ENCODE peak calls at places on chromosome 16, in four cellular contexts. One of them, this sample, is unnamed.

GRCh38 chr16:15587152-15587825 is 55.7 kb downstream of the MARF1 start:
- ATAC-seq in heart right ventricle: no peak
- ATAC-seq in pancreas: no peak
- ATAC-seq in gastrocnemius medialis: no peak
- ATAC-seq in this sample: no peak

GRCh38 chr16:88792078-88792550 is 7.1 kb upstream of the PIEZO1 start:
- ATAC-seq in heart right ventricle: no peak
- ATAC-seq in pancreas: no peak
- ATAC-seq in gastrocnemius medialis: no peak
- ATAC-seq in this sample: no peak

GRCh38 chr16:31695667-31696066 is 168.0 kb downstream of the AHSP start:
- ATAC-seq in heart right ventricle: no peak
- ATAC-seq in pancreas: no peak
- ATAC-seq in gastrocnemius medialis: no peak
- ATAC-seq in this sample: no peak

GRCh38 chr16:4486126-4486893 is 10.1 kb downstream of the HMOX2 start:
- ATAC-seq in heart right ventricle: peak
- ATAC-seq in pancreas: peak
- ATAC-seq in gastrocnemius medialis: peak
- ATAC-seq in this sample: peak

GRCh38 chr16:88282221-88283041 is 100.3 kb upstream of the ZNF469 start:
- ATAC-seq in heart right ventricle: peak
- ATAC-seq in pancreas: peak
- ATAC-seq in gastrocnemius medialis: no peak
- ATAC-seq in this sample: no peak

GRCh38 chr16:24203675-24204074 is 52.5 kb upstream of the CACNG3 start:
- ATAC-seq in heart right ventricle: no peak
- ATAC-seq in pancreas: no peak
- ATAC-seq in gastrocnemius medialis: no peak
- ATAC-seq in this sample: no peak

GRCh38 chr16:4176794-4177438 is 60.7 kb upstream of the ADCY9 start:
- ATAC-seq in heart right ventricle: no peak
- ATAC-seq in pancreas: peak
- ATAC-seq in gastrocnemius medialis: no peak
- ATAC-seq in this sample: no peak

GRCh38 chr16:83011101-83011720 is 384.4 kb downstream of the CDH13 start:
- ATAC-seq in heart right ventricle: no peak
- ATAC-seq in pancreas: no peak
- ATAC-seq in gastrocnemius medialis: no peak
- ATAC-seq in this sample: no peak

GRCh38 chr16:70157477-70158260 is 15.9 kb upstream of the CLEC18C start:
- ATAC-seq in heart right ventricle: no peak
- ATAC-seq in pancreas: peak
- ATAC-seq in gastrocnemius medialis: no peak
- ATAC-seq in this sample: no peak

GRCh38 chr16:55728797-55729196 is 73.0 kb downstream of the SLC6A2 start:
- ATAC-seq in heart right ventricle: no peak
- ATAC-seq in pancreas: no peak
- ATAC-seq in gastrocnemius medialis: no peak
- ATAC-seq in this sample: no peak

GRCh38 chr16:72202014-72202413 is 30.1 kb upstream of the PMFBP1 start:
- ATAC-seq in heart right ventricle: no peak
- ATAC-seq in pancreas: no peak
- ATAC-seq in gastrocnemius medialis: no peak
- ATAC-seq in this sample: no peak

GRCh38 chr16:75402821-75403475 is 30.4 kb downstream of the CFDP1 start:
- ATAC-seq in heart right ventricle: peak
- ATAC-seq in pancreas: peak
- ATAC-seq in gastrocnemius medialis: peak
- ATAC-seq in this sample: no peak

GRCh38 chr16:3503513-3503912 is 2.7 kb downstream of the CLUAP1 start:
- ATAC-seq in heart right ventricle: no peak
- ATAC-seq in pancreas: no peak
- ATAC-seq in gastrocnemius medialis: no peak
- ATAC-seq in this sample: no peak

GRCh38 chr16:11372073-11372923 is 27.0 kb downstream of the RMI2 start:
- ATAC-seq in heart right ventricle: no peak
- ATAC-seq in pancreas: no peak
- ATAC-seq in gastrocnemius medialis: no peak
- ATAC-seq in this sample: no peak

GRCh38 chr16:668519-669171 is 713 bp downstream of the RHOT2 start:
- ATAC-seq in heart right ventricle: peak
- ATAC-seq in pancreas: peak
- ATAC-seq in gastrocnemius medialis: peak
- ATAC-seq in this sample: no peak

GRCh38 chr16:56409195-56409594 is 16.1 kb downstream of the AMFR start:
- ATAC-seq in heart right ventricle: no peak
- ATAC-seq in pancreas: peak
- ATAC-seq in gastrocnemius medialis: peak
- ATAC-seq in this sample: no peak

GRCh38 chr16:30113711-30114333 is 485 bp upstream of the GDPD3 start:
- ATAC-seq in heart right ventricle: no peak
- ATAC-seq in pancreas: no peak
- ATAC-seq in gastrocnemius medialis: no peak
- ATAC-seq in this sample: peak

GRCh38 chr16:16008666-16009065 is 59.2 kb downstream of the ABCC1 start:
- ATAC-seq in heart right ventricle: no peak
- ATAC-seq in pancreas: no peak
- ATAC-seq in gastrocnemius medialis: no peak
- ATAC-seq in this sample: no peak

GRCh38 chr16:88847654-88848053 is 9.1 kb downstream of the GALNS start:
- ATAC-seq in heart right ventricle: no peak
- ATAC-seq in pancreas: no peak
- ATAC-seq in gastrocnemius medialis: no peak
- ATAC-seq in this sample: no peak

GRCh38 chr16:21622545-21622944 is 23.2 kb downstream of the METTL9 start:
- ATAC-seq in heart right ventricle: no peak
- ATAC-seq in pancreas: no peak
- ATAC-seq in gastrocnemius medialis: no peak
- ATAC-seq in this sample: no peak

GRCh38 chr16:89193576-89194293 is 6.6 kb downstream of the SLC22A31 start:
- ATAC-seq in heart right ventricle: no peak
- ATAC-seq in pancreas: peak
- ATAC-seq in gastrocnemius medialis: no peak
- ATAC-seq in this sample: no peak

GRCh38 chr16:82046541-82046940 is 11.5 kb downstream of the HSD17B2 start:
- ATAC-seq in heart right ventricle: no peak
- ATAC-seq in pancreas: no peak
- ATAC-seq in gastrocnemius medialis: no peak
- ATAC-seq in this sample: no peak

GRCh38 chr16:78953526-78953925 is 647.0 kb downstream of the MAF start:
- ATAC-seq in heart right ventricle: no peak
- ATAC-seq in pancreas: no peak
- ATAC-seq in gastrocnemius medialis: no peak
- ATAC-seq in this sample: no peak

GRCh38 chr16:68469728-68470460 is 21.6 kb upstream of the SMPD3 start:
- ATAC-seq in heart right ventricle: peak
- ATAC-seq in pancreas: peak
- ATAC-seq in gastrocnemius medialis: peak
- ATAC-seq in this sample: peak

GRCh38 chr16:11198817-11199216 is 57.2 kb downstream of the SOCS1 start:
- ATAC-seq in heart right ventricle: no peak
- ATAC-seq in pancreas: peak
- ATAC-seq in gastrocnemius medialis: no peak
- ATAC-seq in this sample: peak

GRCh38 chr16:72878301-72879269 is 169.3 kb downstream of the ZFHX3 start:
- ATAC-seq in heart right ventricle: peak
- ATAC-seq in pancreas: peak
- ATAC-seq in gastrocnemius medialis: peak
- ATAC-seq in this sample: peak

GRCh38 chr16:47069291-47069690 is 74.5 kb downstream of the NETO2 start:
- ATAC-seq in heart right ventricle: no peak
- ATAC-seq in pancreas: no peak
- ATAC-seq in gastrocnemius medialis: no peak
- ATAC-seq in this sample: no peak

GRCh38 chr16:85652431-85653221 is 36.1 kb downstream of the GINS2 start:
- ATAC-seq in heart right ventricle: peak
- ATAC-seq in pancreas: peak
- ATAC-seq in gastrocnemius medialis: peak
- ATAC-seq in this sample: peak

GRCh38 chr16:22897184-22897583 is 83.2 kb downstream of the HS3ST2 start:
- ATAC-seq in heart right ventricle: no peak
- ATAC-seq in pancreas: no peak
- ATAC-seq in gastrocnemius medialis: no peak
- ATAC-seq in this sample: no peak

GRCh38 chr16:80585764-80586163 is 45.0 kb downstream of the DYNLRB2 start:
- ATAC-seq in heart right ventricle: no peak
- ATAC-seq in pancreas: no peak
- ATAC-seq in gastrocnemius medialis: no peak
- ATAC-seq in this sample: no peak

GRCh38 chr16:85846461-85846860 is 47.0 kb downstream of the COX4I1 start:
- ATAC-seq in heart right ventricle: no peak
- ATAC-seq in pancreas: no peak
- ATAC-seq in gastrocnemius medialis: no peak
- ATAC-seq in this sample: no peak

GRCh38 chr16:87060026-87060986 is 256.9 kb downstream of the C16orf95 start:
- ATAC-seq in heart right ventricle: peak
- ATAC-seq in pancreas: no peak
- ATAC-seq in gastrocnemius medialis: peak
- ATAC-seq in this sample: no peak
- TF ChIP-seq CTCF in heart right ventricle: no peak
- TF ChIP-seq CTCF in pancreas: no peak
- TF ChIP-seq CTCF in gastrocnemius medialis: no peak
- TF ChIP-seq CTCF in this sample: no peak

GRCh38 chr16:17166095-17166494 is 304.7 kb downstream of the XYLT1 start:
- ATAC-seq in heart right ventricle: no peak
- ATAC-seq in pancreas: no peak
- ATAC-seq in gastrocnemius medialis: no peak
- ATAC-seq in this sample: no peak
- TF ChIP-seq CTCF in heart right ventricle: no peak
- TF ChIP-seq CTCF in pancreas: no peak
- TF ChIP-seq CTCF in gastrocnemius medialis: no peak
- TF ChIP-seq CTCF in this sample: no peak

DNA sequence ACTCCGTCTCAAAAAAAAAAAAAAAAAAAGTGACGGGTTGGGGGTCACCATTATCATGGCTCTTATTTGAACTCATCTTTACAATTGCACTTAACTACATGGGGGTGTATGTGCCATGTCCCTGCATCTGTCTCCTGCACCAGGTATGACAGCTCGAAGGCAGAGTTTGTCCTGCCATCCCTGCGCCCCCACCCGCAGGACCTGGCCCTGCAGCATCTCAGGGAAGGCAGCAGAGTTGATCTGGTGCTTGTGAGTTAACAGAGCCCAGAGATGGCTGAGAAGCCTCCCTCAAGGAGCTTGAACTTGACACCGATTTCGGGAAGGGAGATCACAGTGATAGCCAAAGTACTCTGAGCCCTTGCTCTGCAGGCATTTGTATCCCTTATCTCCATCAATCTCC is 44.8 kb downstream of the C16orf82 start:
- ATAC-seq in heart right ventricle: no peak
- ATAC-seq in pancreas: no peak
- ATAC-seq in gastrocnemius medialis: no peak
- ATAC-seq in this sample: no peak
- TF ChIP-seq CTCF in heart right ventricle: no peak
- TF ChIP-seq CTCF in pancreas: no peak
- TF ChIP-seq CTCF in gastrocnemius medialis: no peak
- TF ChIP-seq CTCF in this sample: no peak

GRCh38 chr16:57801856-57802634 is at the start of gene KIFC3:
- ATAC-seq in heart right ventricle: peak
- ATAC-seq in pancreas: peak
- ATAC-seq in gastrocnemius medialis: peak
- ATAC-seq in this sample: peak
- TF ChIP-seq CTCF in heart right ventricle: no peak
- TF ChIP-seq CTCF in pancreas: no peak
- TF ChIP-seq CTCF in gastrocnemius medialis: peak
- TF ChIP-seq CTCF in this sample: peak

DNA sequence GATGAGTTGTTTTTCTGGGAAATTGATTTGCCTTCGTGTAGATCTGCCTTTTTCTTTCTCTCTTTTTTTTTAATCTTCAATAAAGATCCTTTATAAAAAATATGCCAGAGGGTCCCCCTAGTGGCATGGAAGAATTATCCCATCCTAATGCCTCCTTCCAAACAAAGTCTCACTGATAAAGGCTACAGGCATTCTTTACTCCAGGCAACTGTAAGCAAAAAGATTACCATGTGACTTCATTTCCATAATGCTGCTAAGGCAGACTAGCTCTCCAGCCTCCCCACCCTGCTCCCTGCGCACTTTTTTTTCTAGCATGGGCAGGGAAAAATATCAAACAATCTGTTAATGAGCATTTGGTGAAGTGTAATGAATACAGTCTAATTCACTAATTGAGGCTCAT is 220.2 kb upstream of the CDH8 start:
- ATAC-seq in heart right ventricle: no peak
- ATAC-seq in pancreas: no peak
- ATAC-seq in gastrocnemius medialis: no peak
- ATAC-seq in this sample: no peak
- TF ChIP-seq CTCF in heart right ventricle: no peak
- TF ChIP-seq CTCF in pancreas: no peak
- TF ChIP-seq CTCF in gastrocnemius medialis: no peak
- TF ChIP-seq CTCF in this sample: no peak

DNA sequence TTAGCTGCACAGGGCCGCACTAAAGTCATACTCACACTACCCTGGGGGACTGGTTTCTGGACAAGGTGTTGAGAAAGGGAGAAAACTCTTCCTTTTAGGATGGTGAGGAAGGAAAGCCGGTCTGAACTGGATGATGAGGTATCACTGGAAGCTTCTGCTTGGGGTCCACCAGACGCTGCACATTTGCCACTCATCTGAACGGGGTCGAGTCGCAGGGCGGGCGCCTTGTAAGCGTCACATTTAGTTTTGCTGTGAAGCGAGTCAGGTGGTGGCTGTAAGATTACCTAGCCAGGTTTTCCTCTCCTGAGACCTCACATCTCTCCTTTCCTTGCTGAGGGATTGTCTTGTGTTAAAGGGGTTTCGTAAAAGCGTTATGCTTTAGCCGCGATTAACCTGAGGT is 2.3 kb downstream of the JPT2 start:
- ATAC-seq in heart right ventricle: no peak
- ATAC-seq in pancreas: no peak
- ATAC-seq in gastrocnemius medialis: no peak
- ATAC-seq in this sample: no peak
- TF ChIP-seq CTCF in heart right ventricle: no peak
- TF ChIP-seq CTCF in pancreas: no peak
- TF ChIP-seq CTCF in gastrocnemius medialis: no peak
- TF ChIP-seq CTCF in this sample: no peak

GRCh38 chr16:51193879-51194278 is 42.8 kb upstream of the SALL1 start:
- ATAC-seq in heart right ventricle: no peak
- ATAC-seq in pancreas: no peak
- ATAC-seq in gastrocnemius medialis: no peak
- ATAC-seq in this sample: no peak
- TF ChIP-seq CTCF in heart right ventricle: no peak
- TF ChIP-seq CTCF in pancreas: no peak
- TF ChIP-seq CTCF in gastrocnemius medialis: no peak
- TF ChIP-seq CTCF in this sample: no peak

GRCh38 chr16:66300501-66300900 is 66.0 kb upstream of the CDH5 start:
- ATAC-seq in heart right ventricle: no peak
- ATAC-seq in pancreas: no peak
- ATAC-seq in gastrocnemius medialis: no peak
- ATAC-seq in this sample: no peak

GRCh38 chr16:66298006-66298405 is 68.5 kb upstream of the CDH5 start:
- ATAC-seq in heart right ventricle: no peak
- ATAC-seq in pancreas: no peak
- ATAC-seq in gastrocnemius medialis: no peak
- ATAC-seq in this sample: no peak

GRCh38 chr16:66299349-66299748 is 67.1 kb upstream of the CDH5 start:
- ATAC-seq in heart right ventricle: no peak
- ATAC-seq in pancreas: no peak
- ATAC-seq in gastrocnemius medialis: no peak
- ATAC-seq in this sample: no peak

GRCh38 chr16:66298571-66299120 is 67.8 kb upstream of the CDH5 start:
- ATAC-seq in heart right ventricle: no peak
- ATAC-seq in pancreas: no peak
- ATAC-seq in gastrocnemius medialis: no peak
- ATAC-seq in this sample: no peak

GRCh38 chr16:66300037-66300436 is 66.5 kb upstream of the CDH5 start:
- ATAC-seq in heart right ventricle: no peak
- ATAC-seq in pancreas: no peak
- ATAC-seq in gastrocnemius medialis: no peak
- ATAC-seq in this sample: no peak
- TF ChIP-seq CTCF in heart right ventricle: no peak
- TF ChIP-seq CTCF in pancreas: no peak
- TF ChIP-seq CTCF in gastrocnemius medialis: no peak
- TF ChIP-seq CTCF in this sample: no peak